ENCODE peak calls at places on chromosomes 13 and 19, in five cellular contexts. H is AG09319; X is colonic mucosa; B is mammary epithelial cell; G is activated T-cell treated with anti-CD3 and anti-CD28 coated beads, Interleukin-2, amount 50 U/mL, for 72 hours. C is an unnamed sample.

GRCh38 chr13:40356011-40356410 is 310.4 kb downstream of the FOXO1 start:
- DNase-seq in H (no peak), X (no peak), B (no peak), G (no peak), C (no peak)

GRCh38 chr19:52170863-52171320 is 529 bp downstream of the ZNF836 start:
- DNase-seq in H (no peak), X (peak; percentile 32), B (no peak), G (peak; percentile 10), C (no peak)

GRCh38 chr19:14005381-14006084 is 587 bp downstream of the RFX1 start:
- DNase-seq in H (peak; percentile 55), X (peak; percentile 94), B (peak; percentile 78), G (peak; percentile 93), C (peak; percentile 89)

GRCh38 chr13:110250258-110250891 is 56.6 kb downstream of the COL4A1 start:
- DNase-seq in H (peak; percentile 23), X (no peak), B (peak; percentile 55), G (no peak), C (no peak)

GRCh38 chr19:5036733-5037681 is 68.1 kb downstream of the KDM4B start:
- DNase-seq in H (no peak), X (no peak), B (peak; percentile 59), G (no peak), C (no peak)

GRCh38 chr13:50268500-50268899 is 253.3 kb downstream of the KCNRG start:
- DNase-seq in H (no peak), X (no peak), B (no peak), G (no peak), C (no peak)

GRCh38 chr13:79724348-79725103 is 243.6 kb downstream of the NDFIP2 start:
- DNase-seq in H (no peak), X (peak; percentile 44), B (peak; percentile 64), G (no peak), C (no peak)

GRCh38 chr13:40189885-40190655 is 476.4 kb downstream of the FOXO1 start:
- DNase-seq in H (no peak), X (no peak), B (peak; percentile 11), G (no peak), C (no peak)

GRCh38 chr13:25827986-25828385 is 223.8 kb downstream of the SHISA2 start:
- DNase-seq in H (no peak), X (no peak), B (no peak), G (no peak), C (no peak)

GRCh38 chr13:107807306-107808073 is 407.8 kb downstream of the LIG4 start:
- DNase-seq in H (no peak), X (no peak), B (no peak), G (no peak), C (no peak)

C was measured in stimulated activated naive CD8-positive, alpha-beta T cell treated with anti-CD3 and anti-CD28 coated beads, Interleukin-15, amount 100 ng/mL, for 72 hours.